ENCODE peak calls at places on chromosome X, in seven cellular contexts. W is cardiac muscle cell, O is astrocyte of the cerebellum, N is mesothelial cell of epicardium, C is foreskin fibroblast, U is A549, Z is RWPE2. J is an unnamed sample.

GRCh38 chrX:104112326-104112951 is at the start of gene ZCCHC18:
- DNase-seq in W (peak), O (peak), N (peak), C (peak), U (peak), Z (no peak), J (peak)

GRCh38 chrX:13281289-13281688 is 38.6 kb downstream of the ATXN3L start:
- DNase-seq in W (no peak), O (no peak), N (no peak), C (no peak), U (no peak), Z (no peak), J (no peak)

GRCh38 chrX:41386222-41386990 is 52.4 kb downstream of the DDX3X start:
- DNase-seq in W (no peak), O (no peak), N (no peak), C (no peak), U (no peak), Z (no peak), J (no peak)

GRCh38 chrX:68676340-68676739 is 28.9 kb downstream of the STARD8 start:
- DNase-seq in W (no peak), O (no peak), N (no peak), C (no peak), U (no peak), Z (no peak), J (no peak)

GRCh38 chrX:119455264-119455663 is 13.0 kb upstream of the SLC25A5 start:
- DNase-seq in W (no peak), O (no peak), N (no peak), C (no peak), U (peak), Z (no peak), J (no peak)

GRCh38 chrX:116435597-116435996 is 809 bp upstream of the SLC6A14 start:
- DNase-seq in W (no peak), O (no peak), N (no peak), C (no peak), U (no peak), Z (no peak), J (no peak)

GRCh38 chrX:125205084-125205917 is 114.4 kb upstream of the TEX13C start:
- DNase-seq in W (peak), O (no peak), N (peak), C (no peak), U (peak), Z (no peak), J (no peak)

GRCh38 chrX:41333994-41334865 is at the start of gene DDX3X:
- DNase-seq in W (peak), O (peak), N (peak), C (peak), U (peak), Z (peak), J (peak)

GRCh38 chrX:149950681-149951080 is 12.4 kb upstream of the EOLA2 start:
- DNase-seq in W (peak), O (peak), N (no peak), C (peak), U (peak), Z (no peak), J (no peak)
- TF ChIP-seq CTCF in W (peak), O (peak), N (peak), C (peak), U (peak), Z (peak), J (no peak)

GRCh38 chrX:25721564-25721963 is 416.6 kb upstream of the MAGEB18 start:
- DNase-seq in W (peak), O (no peak), N (no peak), C (no peak), U (peak), Z (no peak), J (no peak)
- TF ChIP-seq CTCF in W (peak), O (peak), N (no peak), C (no peak), U (peak), Z (peak), J (no peak)

DNA sequence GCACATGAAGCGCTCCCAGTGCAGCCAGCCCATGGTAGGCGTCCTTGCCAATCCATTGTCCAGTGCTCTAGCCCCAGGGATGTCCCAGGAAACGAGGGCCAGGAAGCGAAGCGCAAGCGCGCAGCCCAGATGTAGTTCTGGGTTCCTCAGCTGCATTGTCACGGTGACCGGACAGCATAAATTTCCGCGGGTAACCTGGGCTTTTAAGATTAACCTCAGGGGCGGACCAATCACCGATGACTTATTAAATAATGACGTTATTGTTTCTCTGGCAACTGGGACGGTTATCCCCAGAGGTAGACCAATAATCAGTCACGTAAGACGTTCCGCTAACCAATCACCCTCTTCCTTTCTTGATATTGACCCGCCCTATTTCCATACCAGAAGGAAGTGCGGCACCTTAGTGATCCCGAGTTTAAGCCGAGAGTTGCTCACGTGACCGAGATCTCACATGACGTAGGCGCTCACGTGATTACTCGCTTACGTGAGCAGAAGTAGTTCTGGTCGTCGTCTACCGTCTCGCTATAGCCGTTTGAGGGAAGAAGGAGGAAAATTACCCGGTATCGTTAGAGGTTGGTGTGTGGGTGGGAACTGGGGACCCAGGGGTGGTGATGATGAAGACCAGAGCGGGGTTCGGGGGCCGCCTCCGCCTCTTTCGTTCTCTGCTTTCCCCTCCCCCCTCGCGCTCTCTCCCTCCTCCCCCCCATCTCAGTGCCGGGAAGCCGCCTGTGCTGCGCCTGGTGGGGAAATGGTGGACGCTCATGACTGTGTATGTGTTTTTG is at the start of the genes GLA and HNRNPH2:
- DNase-seq in W (peak), O (peak), N (peak), C (peak), U (peak), Z (peak), J (peak)
- TF ChIP-seq CTCF in W (no peak), O (no peak), N (no peak), C (no peak), U (no peak), Z (no peak), J (no peak)

DNA sequence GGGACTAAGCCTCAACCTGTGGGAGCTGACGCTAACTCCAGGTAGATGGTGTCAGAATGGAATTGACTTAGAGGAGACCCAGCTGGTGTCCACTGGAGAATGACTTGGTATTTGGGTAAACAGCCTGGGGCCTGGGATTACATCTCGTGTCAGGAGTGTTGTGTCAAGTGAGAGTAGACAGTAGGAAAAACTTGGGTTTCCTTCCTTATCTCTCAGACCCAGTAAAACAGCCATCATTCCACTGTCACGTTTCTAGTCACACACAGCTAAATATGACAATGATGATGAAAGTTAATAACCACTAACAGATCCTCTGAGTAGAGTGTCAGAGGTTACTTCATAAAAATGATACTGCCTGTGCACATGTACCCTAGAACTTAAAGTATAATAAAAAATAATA is 13.8 kb downstream of the ZNF674 start:
- DNase-seq in W (no peak), O (no peak), N (no peak), C (no peak), U (no peak), Z (no peak), J (no peak)
- TF ChIP-seq CTCF in W (no peak), O (no peak), N (no peak), C (no peak), U (no peak), Z (no peak), J (no peak)

GRCh38 chrX:16573781-16574180 is 76.2 kb upstream of the S100G start:
- DNase-seq in W (no peak), O (no peak), N (no peak), C (peak), U (no peak), Z (no peak), J (no peak)

GRCh38 chrX:16577483-16578029 is 72.4 kb upstream of the S100G start:
- DNase-seq in W (no peak), O (no peak), N (no peak), C (no peak), U (no peak), Z (no peak), J (no peak)

GRCh38 chrX:16579517-16579916 is 70.4 kb upstream of the S100G start:
- DNase-seq in W (no peak), O (no peak), N (no peak), C (no peak), U (no peak), Z (no peak), J (no peak)

DNA sequence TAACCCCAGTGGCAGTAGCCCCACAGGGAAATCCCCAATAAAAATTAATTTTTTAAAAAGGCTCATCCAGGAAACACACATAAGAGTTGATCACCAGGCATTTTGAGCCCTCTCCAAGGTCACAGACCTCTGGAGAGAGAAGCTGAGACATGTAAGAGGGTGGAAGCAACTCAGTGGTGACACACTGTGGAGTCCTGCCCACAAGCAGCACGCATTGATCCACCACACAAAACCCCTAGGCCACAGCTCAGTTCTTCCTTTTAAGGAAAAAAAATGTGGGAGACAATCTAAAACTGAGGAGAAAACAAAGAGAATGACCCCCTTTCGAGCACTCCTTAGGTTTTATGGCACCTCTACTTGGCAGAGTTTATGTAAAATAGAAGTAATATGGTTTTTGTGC is 71.7 kb upstream of the S100G start:
- DNase-seq in W (no peak), O (no peak), N (no peak), C (peak), U (no peak), Z (no peak), J (no peak)
- TF ChIP-seq CTCF in W (no peak), O (no peak), N (no peak), C (no peak), U (no peak), Z (peak), J (no peak)

GRCh38 chrX:53332204-53332603 is 50.8 kb upstream of the IQSEC2 start:
- DNase-seq in W (no peak), O (no peak), N (no peak), C (no peak), U (no peak), Z (no peak), J (no peak)

GRCh38 chrX:53330331-53330730 is 48.9 kb upstream of the IQSEC2 start:
- DNase-seq in W (no peak), O (no peak), N (no peak), C (no peak), U (no peak), Z (no peak), J (no peak)

DNA sequence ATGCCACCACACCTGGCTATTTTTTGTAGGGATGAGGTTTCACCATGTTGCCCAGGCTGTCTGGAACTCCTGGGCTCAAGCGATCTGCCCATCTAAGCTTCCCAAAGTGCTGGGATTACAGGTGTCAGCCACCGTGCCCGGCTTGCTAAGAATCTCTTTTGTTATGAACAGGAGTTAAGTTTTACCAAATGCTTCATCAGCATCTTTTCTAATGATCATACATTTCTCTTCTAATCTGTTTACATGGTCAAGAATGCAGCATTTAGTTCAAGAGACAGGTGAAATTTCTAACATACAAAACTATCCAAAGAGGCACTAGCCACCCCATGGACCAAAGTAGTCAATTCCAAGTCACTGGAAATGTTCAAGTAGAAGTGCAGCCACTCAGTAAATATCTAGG is 52.5 kb upstream of the IQSEC2 start:
- DNase-seq in W (no peak), O (no peak), N (no peak), C (no peak), U (no peak), Z (no peak), J (no peak)
- TF ChIP-seq CTCF in W (no peak), O (no peak), N (no peak), C (no peak), U (no peak), Z (no peak), J (no peak)

GRCh38 chrX:80285131-80285773 is 135.0 kb upstream of the TENT5D start:
- DNase-seq in W (peak), O (no peak), N (no peak), C (no peak), U (peak), Z (no peak), J (no peak)

DNA sequence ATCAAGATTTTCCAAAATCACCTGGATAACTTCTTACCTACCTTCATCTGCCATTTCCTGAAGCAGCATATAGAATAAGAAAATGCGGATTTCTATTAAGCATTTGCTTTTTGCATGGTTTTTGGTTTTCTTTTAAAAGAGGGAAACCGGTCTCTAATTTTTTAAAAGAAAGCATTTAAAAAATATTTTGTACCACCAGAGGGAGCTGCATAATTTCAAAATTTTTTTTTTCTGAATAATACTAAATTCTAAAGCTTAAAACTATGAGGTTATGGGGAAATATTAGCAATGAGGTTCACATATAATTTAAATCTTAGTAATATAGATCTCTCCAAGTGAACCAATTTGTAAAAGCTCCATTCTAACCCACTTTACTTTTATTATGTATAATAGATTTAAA is 137.7 kb upstream of the TENT5D start:
- DNase-seq in W (no peak), O (no peak), N (no peak), C (no peak), U (no peak), Z (no peak), J (no peak)
- TF ChIP-seq CTCF in W (peak), O (no peak), N (peak), C (no peak), U (peak), Z (peak), J (no peak)

GRCh38 chrX:16526003-16526402 is 124.0 kb upstream of the S100G start:
- DNase-seq in W (no peak), O (no peak), N (no peak), C (no peak), U (no peak), Z (no peak), J (no peak)

GRCh38 chrX:16524327-16524726 is 125.6 kb upstream of the S100G start:
- DNase-seq in W (no peak), O (no peak), N (no peak), C (no peak), U (no peak), Z (no peak), J (no peak)

DNA sequence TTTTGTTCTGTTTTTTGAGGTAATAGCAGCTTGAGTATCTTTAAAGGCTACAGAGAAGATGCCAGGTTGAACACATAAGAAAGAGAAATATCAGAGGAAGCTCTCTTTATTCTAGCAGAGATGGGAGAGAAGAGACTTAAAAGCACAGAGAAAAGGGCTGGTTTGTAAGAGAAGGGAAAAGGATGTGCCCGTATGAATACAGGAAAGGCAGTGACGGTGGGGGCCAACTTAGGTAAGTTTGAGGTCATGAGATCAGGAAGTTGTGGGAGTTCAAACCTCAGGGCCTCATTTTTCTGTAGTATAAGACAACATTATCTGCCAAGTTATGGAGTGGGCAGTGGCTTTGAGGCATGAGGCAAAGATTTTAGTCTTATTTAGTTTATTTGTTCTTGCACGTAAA is 121.3 kb upstream of the S100G start:
- DNase-seq in W (no peak), O (no peak), N (no peak), C (no peak), U (no peak), Z (no peak), J (no peak)
- TF ChIP-seq CTCF in W (no peak), O (no peak), N (no peak), C (no peak), U (no peak), Z (no peak), J (no peak)

DNA sequence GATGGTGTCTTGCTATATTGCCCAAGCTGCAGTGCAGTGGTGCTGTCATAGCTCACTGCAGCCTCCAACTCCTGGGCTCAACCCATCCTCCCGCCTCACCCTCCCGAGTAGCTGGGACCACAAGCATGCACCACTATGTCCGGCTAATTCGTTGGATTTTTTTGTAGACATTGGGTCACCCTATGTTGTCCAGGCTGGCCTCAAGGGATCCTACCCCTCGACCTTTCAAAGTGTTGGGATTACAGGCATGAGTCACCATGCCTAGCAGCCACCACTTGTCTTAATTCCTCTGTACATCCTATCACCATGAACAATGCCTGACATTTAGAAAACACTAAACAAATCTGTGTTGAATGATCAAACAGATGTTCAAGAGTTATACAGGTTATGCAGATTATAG is 76.7 kb downstream of the NLGN4X start:
- DNase-seq in W (no peak), O (no peak), N (no peak), C (no peak), U (no peak), Z (no peak), J (no peak)
- TF ChIP-seq CTCF in W (no peak), O (no peak), N (no peak), C (no peak), U (no peak), Z (no peak), J (no peak)